ENCODE peak calls at places on chromosomes 3 and 15, in eight cellular contexts. H is ELR; F is NCI-H1930; N is HCEC 1CT; J is CD8-positive, alpha-beta T cell; A is A673; E is Right ventricle myocardium superior; I is HTR-8/SVneo. Y is an unnamed sample.

GRCh38 chr15:100335335-100335999 is 6.3 kb downstream of the ADAMTS17 start:
- DNase-seq in H (no peak), F (no peak), N (no peak), J (no peak), A (no peak), E (no peak), I (no peak), Y (no peak)

GRCh38 chr15:75454471-75455418 is 3.3 kb upstream of the SIN3A start:
- DNase-seq in H (peak; percentile 47), F (peak; percentile 21), N (peak; percentile 71), J (peak; percentile 86), A (peak; percentile 78), E (peak; percentile 84), I (peak; percentile 42), Y (no peak)

GRCh38 chr3:169148448-169149348 is 514.8 kb downstream of the MECOM start:
- DNase-seq in H (peak; percentile 35), F (no peak), N (peak; percentile 17), J (no peak), A (no peak), E (no peak), I (no peak), Y (peak; percentile 37)

GRCh38 chr3:14289590-14290453 is 111.2 kb downstream of the LSM3 start:
- DNase-seq in H (peak; percentile 73), F (no peak), N (peak; percentile 73), J (no peak), A (no peak), E (no peak), I (peak; percentile 80), Y (peak; percentile 64)

GRCh38 chr3:161208931-161209330 is 12.2 kb upstream of the NMD3 start:
- DNase-seq in H (no peak), F (peak; percentile 15), N (no peak), J (no peak), A (no peak), E (no peak), I (no peak), Y (no peak)

GRCh38 chr3:124839896-124840295 is 47.3 kb downstream of the ITGB5 start:
- DNase-seq in H (no peak), F (no peak), N (no peak), J (no peak), A (no peak), E (no peak), I (no peak), Y (no peak)

GRCh38 chr3:16148783-16149182 is 25.7 kb upstream of the GALNT15 start:
- DNase-seq in H (peak; percentile 21), F (no peak), N (peak; percentile 87), J (no peak), A (peak; percentile 18), E (peak; percentile 65), I (no peak), Y (no peak)

GRCh38 chr3:18633002-18633401 is 207.9 kb upstream of the SATB1 start:
- DNase-seq in H (no peak), F (no peak), N (no peak), J (no peak), A (no peak), E (no peak), I (no peak), Y (no peak)

GRCh38 chr15:31302778-31303433 is 23.7 kb upstream of the KLF13 start:
- DNase-seq in H (no peak), F (no peak), N (no peak), J (no peak), A (no peak), E (no peak), I (no peak), Y (no peak)

GRCh38 chr3:124428372-124429128 is 301.7 kb upstream of the UMPS start:
- DNase-seq in H (peak; percentile 52), F (no peak), N (no peak), J (no peak), A (no peak), E (no peak), I (peak; percentile 31), Y (no peak)

GRCh38 chr15:67887776-67888175 is 47.9 kb upstream of the RNU6-1 start:
- DNase-seq in H (no peak), F (no peak), N (no peak), J (no peak), A (no peak), E (no peak), I (no peak), Y (no peak)

GRCh38 chr3:129031476-129032215 is 28.9 kb upstream of the GP9 start:
- DNase-seq in H (no peak), F (no peak), N (no peak), J (no peak), A (no peak), E (peak; percentile 27), I (no peak), Y (no peak)

GRCh38 chr3:6994081-6994668 is 133.3 kb downstream of the GRM7 start:
- DNase-seq in H (no peak), F (no peak), N (no peak), J (no peak), A (peak; percentile 25), E (no peak), I (no peak), Y (peak; percentile 45)

GRCh38 chr3:101950510-101950909 is 101.2 kb downstream of the NFKBIZ start:
- DNase-seq in H (peak; percentile 84), F (no peak), N (peak; percentile 86), J (no peak), A (no peak), E (no peak), I (no peak), Y (peak; percentile 51)

GRCh38 chr3:114454592-114455251 is 160.9 kb downstream of the TIGIT start:
- DNase-seq in H (peak; percentile 42), F (no peak), N (no peak), J (no peak), A (peak; percentile 70), E (no peak), I (no peak), Y (no peak)

GRCh38 chr15:74545061-74545460 is 4.0 kb downstream of the ARID3B start:
- DNase-seq in H (no peak), F (no peak), N (no peak), J (no peak), A (no peak), E (no peak), I (no peak), Y (no peak)

GRCh38 chr3:170869645-170870593 is at the start of gene RPL22L1:
- DNase-seq in H (peak; percentile 99), F (no peak), N (peak; percentile 94), J (peak; percentile 94), A (peak; percentile 97), E (peak; percentile 97), I (peak; percentile 89), Y (peak; percentile 96)

GRCh38 chr3:196694941-196695848 is 16.9 kb downstream of the CEP19 start:
- DNase-seq in H (no peak), F (no peak), N (no peak), J (no peak), A (no peak), E (no peak), I (no peak), Y (no peak)

GRCh38 chr3:177946965-177947364 is 589.3 kb upstream of the KCNMB2 start:
- DNase-seq in H (no peak), F (no peak), N (peak; percentile 38), J (no peak), A (no peak), E (no peak), I (no peak), Y (no peak)

GRCh38 chr3:24160424-24160823 is 215.3 kb downstream of the NR1D2 start:
- DNase-seq in H (peak; percentile 38), F (no peak), N (peak; percentile 36), J (no peak), A (peak; percentile 17), E (no peak), I (peak; percentile 21), Y (peak; percentile 19)

GRCh38 chr3:47645551-47645950 is 66.9 kb upstream of the CSPG5 start:
- DNase-seq in H (peak; percentile 52), F (no peak), N (peak; percentile 23), J (no peak), A (no peak), E (no peak), I (no peak), Y (no peak)

GRCh38 chr15:38684461-38685000 is 119.9 kb upstream of the RASGRP1 start:
- DNase-seq in H (no peak), F (no peak), N (no peak), J (no peak), A (peak; percentile 10), E (no peak), I (no peak), Y (no peak)

GRCh38 chr3:13281657-13282527 is 138.2 kb downstream of the NUP210 start:
- DNase-seq in H (no peak), F (no peak), N (no peak), J (no peak), A (no peak), E (peak; percentile 74), I (peak; percentile 65), Y (no peak)

Y was measured in RKO.